ENCODE peak calls at places on chromosomes 11 and 22, in four cellular contexts. One of them, this sample, is unnamed.

GRCh38 chr11:63610604-63611394 is 3.4 kb downstream of the PLAAT3 start:
- DNase-seq in kidney: no peak
- DNase-seq in suprapubic skin: peak; percentile 34
- DNase-seq in lower leg skin: no peak
- DNase-seq in this sample: no peak

GRCh38 chr11:70486731-70487130 is 88.4 kb downstream of the CTTN start:
- DNase-seq in kidney: no peak
- DNase-seq in lower leg skin: no peak
- DNase-seq in suprapubic skin: no peak
- DNase-seq in this sample: no peak

GRCh38 chr11:78061088-78061920 is 2.4 kb upstream of the THRSP start:
- DNase-seq in kidney: peak; percentile 24
- DNase-seq in lower leg skin: no peak
- DNase-seq in suprapubic skin: no peak
- DNase-seq in this sample: no peak

GRCh38 chr11:46112961-46113617 is 8.2 kb downstream of the PHF21A start:
- DNase-seq in lower leg skin: peak; percentile 30
- DNase-seq in suprapubic skin: no peak
- DNase-seq in kidney: no peak
- DNase-seq in this sample: no peak

GRCh38 chr11:126112547-126112946 is 49.9 kb upstream of the CDON start:
- DNase-seq in kidney: no peak
- DNase-seq in suprapubic skin: peak; percentile 92
- DNase-seq in lower leg skin: peak; percentile 53
- DNase-seq in this sample: no peak

GRCh38 chr22:37232140-37232998 is 11.7 kb downstream of the RAC2 start:
- DNase-seq in suprapubic skin: no peak
- DNase-seq in lower leg skin: no peak
- DNase-seq in kidney: peak; percentile 47
- DNase-seq in this sample: no peak

GRCh38 chr11:78742430-78742829 is 167.8 kb upstream of the NARS2 start:
- DNase-seq in lower leg skin: peak; percentile 71
- DNase-seq in suprapubic skin: no peak
- DNase-seq in kidney: peak; percentile 79
- DNase-seq in this sample: no peak

GRCh38 chr11:31643831-31644230 is 134.3 kb downstream of the ELP4 start:
- DNase-seq in suprapubic skin: no peak
- DNase-seq in kidney: no peak
- DNase-seq in lower leg skin: no peak
- DNase-seq in this sample: no peak

GRCh38 chr22:24039046-24039445 is 27.9 kb downstream of the CABIN1 start:
- DNase-seq in lower leg skin: no peak
- DNase-seq in suprapubic skin: no peak
- DNase-seq in kidney: no peak
- DNase-seq in this sample: no peak

GRCh38 chr11:12157241-12157661 is 46.9 kb downstream of the MICAL2 start:
- DNase-seq in lower leg skin: no peak
- DNase-seq in suprapubic skin: no peak
- DNase-seq in kidney: no peak
- DNase-seq in this sample: no peak

GRCh38 chr11:130865091-130865771 is 51.0 kb downstream of the SNX19 start:
- DNase-seq in lower leg skin: no peak
- DNase-seq in kidney: no peak
- DNase-seq in suprapubic skin: no peak
- DNase-seq in this sample: no peak

GRCh38 chr11:88508808-88509581 is 171.5 kb upstream of the CTSC start:
- DNase-seq in lower leg skin: no peak
- DNase-seq in suprapubic skin: no peak
- DNase-seq in kidney: peak; percentile 80
- DNase-seq in this sample: peak; percentile 54

GRCh38 chr11:83602116-83602515 is 315.9 kb upstream of the CCDC90B start:
- DNase-seq in suprapubic skin: no peak
- DNase-seq in kidney: no peak
- DNase-seq in lower leg skin: no peak
- DNase-seq in this sample: no peak

GRCh38 chr11:104522650-104523049 is 358.7 kb upstream of the PDGFD start:
- DNase-seq in suprapubic skin: no peak
- DNase-seq in lower leg skin: no peak
- DNase-seq in kidney: no peak
- DNase-seq in this sample: no peak

GRCh38 chr11:36948445-36949171 is 350.6 kb upstream of the RAG2 start:
- DNase-seq in lower leg skin: no peak
- DNase-seq in suprapubic skin: no peak
- DNase-seq in kidney: no peak
- DNase-seq in this sample: no peak

DNA sequence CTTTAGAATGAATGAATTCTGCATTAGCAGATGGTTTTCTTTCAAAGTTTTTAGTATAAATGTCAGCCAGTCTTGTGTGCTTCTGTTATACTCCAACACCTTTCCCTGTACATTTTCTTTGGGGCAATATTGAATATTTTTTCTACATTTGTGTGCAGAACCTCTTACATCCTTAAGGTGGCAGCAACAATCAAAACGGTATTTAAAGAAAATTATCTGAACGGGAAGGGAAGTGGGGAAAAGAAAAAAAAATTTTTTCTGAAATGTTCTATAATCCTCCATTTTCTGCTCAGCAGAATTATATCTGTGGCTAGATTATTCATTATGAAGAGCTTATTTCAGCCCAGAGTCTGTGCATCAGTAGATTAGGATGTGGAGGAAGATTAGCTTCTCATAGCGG is 347.3 kb upstream of the RAG2 start:
- DNase-seq in kidney: no peak
- DNase-seq in suprapubic skin: no peak
- DNase-seq in lower leg skin: no peak
- DNase-seq in this sample: no peak
- TF ChIP-seq CTCF in kidney: no peak
- TF ChIP-seq CTCF in suprapubic skin: no peak
- TF ChIP-seq CTCF in lower leg skin: no peak
- TF ChIP-seq CTCF in this sample: peak; percentile 54

GRCh38 chr11:17529814-17530162 is 14.4 kb downstream of the USH1C start:
- DNase-seq in suprapubic skin: no peak
- DNase-seq in kidney: no peak
- DNase-seq in lower leg skin: no peak
- DNase-seq in this sample: no peak
- TF ChIP-seq CTCF in suprapubic skin: no peak
- TF ChIP-seq CTCF in kidney: no peak
- TF ChIP-seq CTCF in lower leg skin: no peak
- TF ChIP-seq CTCF in this sample: no peak

DNA sequence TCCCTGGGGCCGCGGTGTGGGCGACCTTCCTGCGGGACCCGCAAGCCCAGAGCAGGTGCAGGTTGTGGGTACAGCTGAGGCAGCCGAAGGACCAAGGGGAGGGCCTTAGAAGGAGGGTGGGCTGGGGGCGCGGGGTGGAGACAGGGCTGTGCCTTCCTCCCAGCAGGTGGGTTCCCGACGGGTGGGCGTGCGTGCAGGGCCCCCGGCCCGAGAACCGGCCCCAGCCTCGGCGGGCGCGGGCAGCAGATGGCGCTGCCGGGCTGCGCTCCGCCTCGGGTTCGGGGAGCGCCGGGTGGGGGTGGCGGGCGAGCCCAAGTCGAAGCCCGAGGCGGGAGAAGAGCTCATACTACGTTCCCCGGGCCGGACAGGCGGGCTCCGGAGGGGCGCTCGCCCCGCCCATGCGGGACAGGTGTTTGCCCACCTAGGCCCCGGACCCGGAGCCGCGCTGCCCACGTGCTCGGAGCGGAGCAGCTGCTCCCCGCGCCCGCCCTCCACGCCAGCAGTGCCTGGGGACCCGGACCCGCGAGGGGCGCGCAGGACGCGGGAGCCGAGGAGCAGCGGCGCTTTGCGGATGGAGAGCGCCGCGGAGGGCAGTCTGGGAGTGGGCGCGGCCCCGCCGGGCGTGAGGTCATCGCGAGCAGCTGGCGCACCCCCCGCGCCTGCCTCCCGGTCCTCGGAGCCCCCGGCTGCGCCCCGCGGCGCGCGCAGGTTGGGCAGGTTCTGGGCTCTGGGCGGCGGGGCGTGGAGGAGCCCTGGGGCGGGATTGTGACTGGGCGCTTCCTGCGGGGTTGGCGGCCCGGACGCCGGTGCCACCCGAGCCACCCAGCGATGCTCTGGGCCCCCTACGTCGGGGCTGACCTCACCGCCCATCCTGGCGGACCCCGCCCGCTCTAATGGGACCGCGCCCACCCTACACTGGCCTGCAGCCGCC is 25.3 kb downstream of the DUSP8 start:
- DNase-seq in suprapubic skin: no peak
- DNase-seq in kidney: peak; percentile 87
- DNase-seq in lower leg skin: no peak
- DNase-seq in this sample: peak; percentile 59
- TF ChIP-seq CTCF in suprapubic skin: peak; percentile 25
- TF ChIP-seq CTCF in kidney: peak; percentile 75
- TF ChIP-seq CTCF in lower leg skin: no peak
- TF ChIP-seq CTCF in this sample: peak; percentile 60

GRCh38 chr11:117239295-117239694 is 6.8 kb downstream of the RNF214 start:
- DNase-seq in lower leg skin: no peak
- DNase-seq in kidney: no peak
- DNase-seq in suprapubic skin: peak; percentile 4
- DNase-seq in this sample: no peak
- TF ChIP-seq CTCF in lower leg skin: no peak
- TF ChIP-seq CTCF in kidney: no peak
- TF ChIP-seq CTCF in suprapubic skin: no peak
- TF ChIP-seq CTCF in this sample: no peak

GRCh38 chr11:73759520-73760065 is 1.3 kb downstream of the RAB6A start:
- DNase-seq in suprapubic skin: no peak
- DNase-seq in kidney: no peak
- DNase-seq in lower leg skin: no peak
- DNase-seq in this sample: no peak

GRCh38 chr11:73762732-73763131 is 1.9 kb upstream of the RAB6A start:
- DNase-seq in suprapubic skin: no peak
- DNase-seq in lower leg skin: no peak
- DNase-seq in kidney: no peak
- DNase-seq in this sample: no peak

GRCh38 chr11:73761403-73761945 is 600 bp upstream of the RAB6A start:
- DNase-seq in kidney: no peak
- DNase-seq in lower leg skin: no peak
- DNase-seq in suprapubic skin: no peak
- DNase-seq in this sample: no peak

GRCh38 chr11:73760066-73760679 is 701 bp downstream of the RAB6A start:
- DNase-seq in lower leg skin: peak; percentile 44
- DNase-seq in suprapubic skin: peak; percentile 86
- DNase-seq in kidney: peak; percentile 87
- DNase-seq in this sample: peak; percentile 36

GRCh38 chr11:73760680-73761402 is at the start of gene RAB6A:
- DNase-seq in suprapubic skin: peak; percentile 100
- DNase-seq in kidney: peak; percentile 100
- DNase-seq in lower leg skin: peak; percentile 100
- DNase-seq in this sample: peak; percentile 98
- TF ChIP-seq CTCF in suprapubic skin: peak; percentile 43
- TF ChIP-seq CTCF in kidney: peak; percentile 42
- TF ChIP-seq CTCF in lower leg skin: no peak
- TF ChIP-seq CTCF in this sample: no peak

GRCh38 chr22:22884888-22885840 is 2.5 kb upstream of the IGLL5 start:
- DNase-seq in suprapubic skin: peak; percentile 24
- DNase-seq in kidney: peak; percentile 72
- DNase-seq in lower leg skin: no peak
- DNase-seq in this sample: no peak

GRCh38 chr22:22883090-22883727 is 4.4 kb upstream of the IGLL5 start:
- DNase-seq in kidney: peak; percentile 30
- DNase-seq in lower leg skin: no peak
- DNase-seq in suprapubic skin: no peak
- DNase-seq in this sample: no peak

GRCh38 chr22:22886546-22886945 is 1.1 kb upstream of the IGLL5 start:
- DNase-seq in lower leg skin: no peak
- DNase-seq in suprapubic skin: peak; percentile 28
- DNase-seq in kidney: no peak
- DNase-seq in this sample: no peak

GRCh38 chr22:22882033-22882717 is 5.4 kb upstream of the IGLL5 start:
- DNase-seq in lower leg skin: no peak
- DNase-seq in suprapubic skin: no peak
- DNase-seq in kidney: peak; percentile 34
- DNase-seq in this sample: no peak

DNA sequence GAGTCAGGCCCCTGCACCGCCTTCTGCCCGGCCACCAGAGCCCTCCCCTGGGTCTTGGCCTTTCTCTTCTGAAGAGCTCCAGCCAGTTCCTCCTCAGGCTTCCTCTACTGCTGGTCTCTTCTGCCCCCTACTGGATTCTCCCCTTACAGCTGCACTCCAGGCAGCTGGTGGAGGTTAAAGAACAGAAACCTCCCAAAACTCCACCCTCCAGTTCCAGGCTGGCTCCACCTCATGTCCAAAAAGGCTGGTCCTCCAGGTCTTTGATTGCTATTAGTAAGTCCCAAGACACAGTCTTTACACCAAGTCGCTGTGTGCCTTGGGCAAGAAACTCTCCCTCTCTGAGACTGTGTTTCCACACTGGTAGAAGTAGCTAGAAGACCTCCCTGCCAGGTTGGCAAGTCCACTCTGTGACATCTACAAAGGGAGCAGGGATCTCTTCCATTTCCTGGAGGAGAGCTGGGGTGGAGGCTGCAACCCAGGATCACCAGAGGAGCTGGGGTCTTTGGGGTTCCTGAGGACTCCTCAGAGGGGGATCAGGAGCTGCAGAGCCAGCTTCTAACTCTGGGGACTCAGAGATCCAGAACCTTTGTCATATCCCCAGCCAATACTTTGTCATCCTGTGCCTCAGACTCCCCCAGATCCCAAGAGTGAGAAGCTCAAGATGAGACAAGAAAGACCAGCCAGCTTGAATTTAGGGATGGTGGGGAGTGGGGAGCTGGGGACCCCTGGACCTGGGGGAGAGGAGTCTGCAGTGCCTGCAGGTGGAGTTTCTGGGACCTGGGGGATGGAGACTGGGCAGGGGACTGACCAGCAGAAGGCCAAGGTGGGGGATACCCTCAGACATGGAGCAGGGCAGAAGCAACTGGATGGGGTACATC is 3.4 kb upstream of the IGLL5 start:
- DNase-seq in lower leg skin: peak; percentile 51
- DNase-seq in suprapubic skin: peak; percentile 45
- DNase-seq in kidney: peak; percentile 58
- DNase-seq in this sample: peak; percentile 83
- TF ChIP-seq CTCF in lower leg skin: no peak
- TF ChIP-seq CTCF in suprapubic skin: no peak
- TF ChIP-seq CTCF in kidney: peak; percentile 68
- TF ChIP-seq CTCF in this sample: peak; percentile 68

This sample was measured in endothelial cell.